ENCODE peak calls at places on chromosomes 12 and 14, in four cellular contexts. F is Panc1, D is dorsolateral prefrontal cortex, C is RWPE1. M is an unnamed sample.

GRCh38 chr12:81034926-81035325 is 43.0 kb upstream of the ACSS3 start:
- DNase-seq in F (no peak), D (no peak), C (no peak), M (no peak)

GRCh38 chr12:2291182-2291832 is 238.5 kb downstream of the CACNA1C start:
- DNase-seq in F (peak), D (no peak), C (peak), M (no peak)

GRCh38 chr14:69081271-69081670 is 71.6 kb downstream of the DCAF5 start:
- DNase-seq in F (no peak), D (no peak), C (no peak), M (no peak)

GRCh38 chr12:124802361-124802760 is 61.3 kb downstream of the SCARB1 start:
- DNase-seq in F (no peak), D (no peak), C (no peak), M (no peak)

GRCh38 chr14:105862581-105863239 is 336.3 kb downstream of the TMEM121 start:
- DNase-seq in F (no peak), D (peak), C (no peak), M (no peak)

GRCh38 chr14:65356327-65356836 is 56.1 kb upstream of the FUT8 start:
- DNase-seq in F (no peak), D (no peak), C (peak), M (no peak)

GRCh38 chr12:48029811-48030650 is 25.8 kb upstream of the COL2A1 start:
- DNase-seq in F (no peak), D (no peak), C (no peak), M (no peak)

GRCh38 chr14:103201801-103202200 is 78.5 kb downstream of the TNFAIP2 start:
- DNase-seq in F (no peak), D (no peak), C (no peak), M (no peak)

GRCh38 chr12:25583545-25583944 is 30.5 kb upstream of the LMNTD1 start:
- DNase-seq in F (no peak), D (no peak), C (peak), M (no peak)

GRCh38 chr14:90275455-90275814 is 19.1 kb downstream of the PSMC1 start:
- DNase-seq in F (no peak), D (no peak), C (no peak), M (no peak)

GRCh38 chr14:58716706-58717105 is 78.9 kb downstream of the DACT1 start:
- DNase-seq in F (no peak), D (no peak), C (no peak), M (no peak)

GRCh38 chr12:70661762-70662161 is 24.5 kb upstream of the PTPRB start:
- DNase-seq in F (no peak), D (no peak), C (no peak), M (no peak)

GRCh38 chr14:98580131-98580678 is 691.8 kb downstream of the BCL11B start:
- DNase-seq in F (no peak), D (no peak), C (peak), M (no peak)

GRCh38 chr14:81172353-81172752 is 48.4 kb downstream of the GTF2A1 start:
- DNase-seq in F (no peak), D (no peak), C (no peak), M (no peak)

GRCh38 chr14:101102875-101103274 is 199.4 kb upstream of the RTL1 start:
- DNase-seq in F (no peak), D (no peak), C (no peak), M (no peak)

GRCh38 chr12:64008596-64008995 is 164.1 kb downstream of the SRGAP1 start:
- DNase-seq in F (no peak), D (no peak), C (no peak), M (no peak)

GRCh38 chr12:32568241-32568640 is 110.9 kb upstream of the DNM1L start:
- DNase-seq in F (peak), D (no peak), C (peak), M (no peak)

GRCh38 chr12:113961921-113962710 is 4.0 kb downstream of the RBM19 start:
- DNase-seq in F (no peak), D (no peak), C (no peak), M (no peak)

GRCh38 chr12:107992870-107993451 is 136.1 kb upstream of the WSCD2 start:
- DNase-seq in F (peak), D (no peak), C (peak), M (no peak)

GRCh38 chr14:35927727-35928126 is 101.6 kb downstream of the BRMS1L start:
- DNase-seq in F (no peak), D (no peak), C (peak), M (no peak)

GRCh38 chr12:89707623-89707991 is 1.0 kb downstream of the ATP2B1 start:
- DNase-seq in F (no peak), D (peak), C (no peak), M (peak)

GRCh38 chr12:95633671-95634465 is 82.6 kb upstream of the USP44 start:
- DNase-seq in F (no peak), D (no peak), C (peak), M (no peak)

GRCh38 chr12:96093543-96094196 is 58.3 kb upstream of the LTA4H start:
- DNase-seq in F (no peak), D (no peak), C (no peak), M (no peak)

GRCh38 chr12:103965590-103966407 is at the start of gene TDG:
- DNase-seq in F (peak), D (peak), C (peak), M (peak)

GRCh38 chr12:103973909-103974308 is 8.2 kb downstream of the TDG start:
- DNase-seq in F (no peak), D (no peak), C (no peak), M (no peak)

GRCh38 chr12:103965255-103965589 is 450 bp upstream of the TDG start:
- DNase-seq in F (no peak), D (no peak), C (no peak), M (no peak)

GRCh38 chr12:103966736-103967135 is 1.1 kb downstream of the TDG start:
- DNase-seq in F (no peak), D (no peak), C (no peak), M (no peak)

DNA sequence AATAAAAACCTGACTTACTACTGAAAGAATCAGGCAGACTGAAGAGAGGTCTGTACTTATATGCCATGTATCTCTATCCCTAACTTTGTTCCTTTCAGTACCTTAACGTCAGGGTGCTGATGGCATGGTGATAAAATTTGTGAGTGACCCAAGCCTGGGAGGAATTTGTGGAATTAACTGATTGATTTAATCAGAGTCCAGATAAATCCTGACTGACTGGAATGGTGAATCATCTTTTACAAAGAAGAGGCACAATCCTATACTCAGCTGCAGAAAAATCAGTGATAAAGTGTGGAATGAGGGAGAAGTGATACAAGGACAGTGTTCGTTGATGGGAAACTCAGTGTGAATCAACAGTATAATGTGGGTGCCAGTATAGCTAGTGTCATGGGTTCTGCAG is 3.7 kb downstream of the TDG start:
- DNase-seq in F (no peak), D (no peak), C (no peak), M (no peak)
- H3K27ac ChIP-seq in F (no peak), D (no peak), C (no peak), M (no peak)

DNA sequence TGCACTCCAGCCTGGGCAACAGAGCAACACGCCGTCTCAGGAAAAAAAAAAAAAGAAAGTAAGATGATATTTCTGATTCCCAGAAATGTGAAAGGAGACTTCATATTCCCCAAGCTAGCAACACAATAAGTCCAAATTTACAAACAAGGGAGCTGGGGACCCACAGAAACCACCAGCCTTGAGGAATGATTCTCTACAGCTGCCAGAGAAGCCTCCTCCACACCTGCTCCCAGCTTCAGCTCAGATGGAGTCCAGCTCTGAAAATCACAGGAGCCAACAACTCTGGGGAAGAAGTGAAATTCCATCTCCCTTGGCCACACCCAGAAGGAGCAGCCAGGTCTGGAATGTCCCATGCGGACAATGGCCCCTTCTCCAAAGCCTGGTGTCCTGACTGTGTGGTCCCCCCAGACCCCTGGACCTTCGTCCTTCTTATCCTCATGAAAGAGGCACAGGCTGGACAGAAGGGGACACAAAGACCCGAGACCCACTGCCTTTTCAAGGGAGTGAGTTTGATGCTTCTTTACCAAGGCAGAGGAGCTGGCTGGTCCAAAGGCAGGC is 45.4 kb downstream of the SYNE3 start:
- DNase-seq in F (no peak), D (no peak), C (no peak), M (no peak)
- H3K27ac ChIP-seq in F (no peak), D (no peak), C (peak), M (no peak)

GRCh38 chr14:23025181-23025788 is 9.4 kb downstream of the PSMB5 start:
- DNase-seq in F (no peak), D (no peak), C (no peak), M (no peak)
- H3K27ac ChIP-seq in F (no peak), D (no peak), C (peak), M (no peak)

DNA sequence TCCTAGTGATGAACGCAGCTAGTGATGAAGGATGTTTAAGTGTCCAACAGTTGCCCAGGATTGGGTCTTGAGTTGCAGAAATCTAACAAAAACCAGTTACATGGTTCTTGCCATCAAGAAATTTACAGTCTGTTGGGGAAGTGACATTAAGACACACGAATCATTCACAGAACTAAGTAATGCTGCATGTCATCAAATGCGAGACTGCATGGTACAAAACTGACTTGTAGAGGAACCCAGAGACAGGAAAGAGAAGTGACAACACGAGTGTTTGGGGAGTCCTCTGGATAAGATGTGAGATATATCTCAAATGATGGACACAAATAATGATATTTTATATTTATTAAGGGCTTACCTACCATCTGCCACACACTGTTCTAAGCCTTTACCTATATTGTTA is 6.1 kb upstream of the SYNE3 start:
- DNase-seq in F (no peak), D (no peak), C (no peak), M (no peak)
- H3K27ac ChIP-seq in F (peak), D (no peak), C (no peak), M (no peak)

GRCh38 chr12:52038447-52038846 is 12.8 kb upstream of the NR4A1 start:
- DNase-seq in F (no peak), D (no peak), C (no peak), M (no peak)
- H3K27ac ChIP-seq in F (no peak), D (peak), C (no peak), M (no peak)